ENCODE peak calls at places on chromosome 13, in ten cellular contexts. One of them, this sample, is unnamed.
A peak's percentile ranks its signal among the peaks of the same experiment; 100 is the strongest.

GRCh38 chr13:49517461-49517860 is 21.7 kb downstream of the PHF11 start:
- DNase-seq in GM23248: no peak
- DNase-seq in RPMI8226: no peak
- DNase-seq in NCI-H1694: no peak
- DNase-seq in fibroblast of the conjunctiva: no peak
- DNase-seq in NCI-H2171 treated with DMSO at 0.1 percent for 48 hours: no peak
- DNase-seq in NCI-H446: no peak
- DNase-seq in activated naive CD8-positive, alpha-beta T cell treated with anti-CD3 and anti-CD28 coated beads, Interleukin-2, amount 50 U/mL, for 24 hours: no peak
- DNase-seq in RWPE1: no peak
- DNase-seq in tibial artery: no peak
- DNase-seq in this sample: peak; percentile 19

GRCh38 chr13:28258401-28258800 is 120.1 kb downstream of the PAN3 start:
- DNase-seq in activated naive CD8-positive, alpha-beta T cell treated with anti-CD3 and anti-CD28 coated beads, Interleukin-2, amount 50 U/mL, for 24 hours: no peak
- DNase-seq in RPMI8226: no peak
- DNase-seq in tibial artery: no peak
- DNase-seq in NCI-H446: no peak
- DNase-seq in RWPE1: no peak
- DNase-seq in GM23248: no peak
- DNase-seq in fibroblast of the conjunctiva: no peak
- DNase-seq in NCI-H1694: no peak
- DNase-seq in NCI-H2171 treated with DMSO at 0.1 percent for 48 hours: no peak
- DNase-seq in this sample: no peak

GRCh38 chr13:38656699-38657098 is 30.2 kb upstream of the FREM2 start:
- DNase-seq in NCI-H2171 treated with DMSO at 0.1 percent for 48 hours: no peak
- DNase-seq in RWPE1: no peak
- DNase-seq in tibial artery: no peak
- DNase-seq in RPMI8226: no peak
- DNase-seq in activated naive CD8-positive, alpha-beta T cell treated with anti-CD3 and anti-CD28 coated beads, Interleukin-2, amount 50 U/mL, for 24 hours: no peak
- DNase-seq in fibroblast of the conjunctiva: no peak
- DNase-seq in GM23248: no peak
- DNase-seq in NCI-H1694: no peak
- DNase-seq in NCI-H446: no peak
- DNase-seq in this sample: peak; percentile 20

GRCh38 chr13:45934283-45934682 is 82.7 kb upstream of the SIAH3 start:
- DNase-seq in NCI-H2171 treated with DMSO at 0.1 percent for 48 hours: no peak
- DNase-seq in RPMI8226: no peak
- DNase-seq in tibial artery: no peak
- DNase-seq in NCI-H446: no peak
- DNase-seq in activated naive CD8-positive, alpha-beta T cell treated with anti-CD3 and anti-CD28 coated beads, Interleukin-2, amount 50 U/mL, for 24 hours: no peak
- DNase-seq in NCI-H1694: no peak
- DNase-seq in GM23248: no peak
- DNase-seq in fibroblast of the conjunctiva: no peak
- DNase-seq in RWPE1: no peak
- DNase-seq in this sample: no peak

GRCh38 chr13:24618219-24618955 is 61.8 kb upstream of the ATP12A start:
- DNase-seq in GM23248: no peak
- DNase-seq in tibial artery: no peak
- DNase-seq in NCI-H1694: no peak
- DNase-seq in NCI-H446: no peak
- DNase-seq in RWPE1: no peak
- DNase-seq in fibroblast of the conjunctiva: no peak
- DNase-seq in NCI-H2171 treated with DMSO at 0.1 percent for 48 hours: no peak
- DNase-seq in RPMI8226: no peak
- DNase-seq in activated naive CD8-positive, alpha-beta T cell treated with anti-CD3 and anti-CD28 coated beads, Interleukin-2, amount 50 U/mL, for 24 hours: peak; percentile 72
- DNase-seq in this sample: no peak

GRCh38 chr13:28754698-28755545 is 36.2 kb upstream of the SLC46A3 start:
- DNase-seq in activated naive CD8-positive, alpha-beta T cell treated with anti-CD3 and anti-CD28 coated beads, Interleukin-2, amount 50 U/mL, for 24 hours: no peak
- DNase-seq in GM23248: peak; percentile 26
- DNase-seq in NCI-H1694: no peak
- DNase-seq in RPMI8226: peak; percentile 29
- DNase-seq in NCI-H446: no peak
- DNase-seq in fibroblast of the conjunctiva: no peak
- DNase-seq in tibial artery: no peak
- DNase-seq in NCI-H2171 treated with DMSO at 0.1 percent for 48 hours: no peak
- DNase-seq in RWPE1: no peak
- DNase-seq in this sample: no peak

GRCh38 chr13:32537580-32538233 is 888 bp downstream of the N4BP2L2 start:
- DNase-seq in RPMI8226: no peak
- DNase-seq in NCI-H2171 treated with DMSO at 0.1 percent for 48 hours: no peak
- DNase-seq in activated naive CD8-positive, alpha-beta T cell treated with anti-CD3 and anti-CD28 coated beads, Interleukin-2, amount 50 U/mL, for 24 hours: peak; percentile 60
- DNase-seq in GM23248: peak; percentile 32
- DNase-seq in RWPE1: no peak
- DNase-seq in fibroblast of the conjunctiva: no peak
- DNase-seq in tibial artery: peak; percentile 73
- DNase-seq in NCI-H446: no peak
- DNase-seq in NCI-H1694: no peak
- DNase-seq in this sample: no peak

GRCh38 chr13:59178344-59178743 is 985.4 kb downstream of the DIAPH3 start:
- DNase-seq in fibroblast of the conjunctiva: no peak
- DNase-seq in tibial artery: no peak
- DNase-seq in GM23248: no peak
- DNase-seq in NCI-H2171 treated with DMSO at 0.1 percent for 48 hours: no peak
- DNase-seq in RWPE1: no peak
- DNase-seq in RPMI8226: no peak
- DNase-seq in NCI-H1694: no peak
- DNase-seq in NCI-H446: no peak
- DNase-seq in activated naive CD8-positive, alpha-beta T cell treated with anti-CD3 and anti-CD28 coated beads, Interleukin-2, amount 50 U/mL, for 24 hours: no peak
- DNase-seq in this sample: peak; percentile 31

GRCh38 chr13:29917573-29918091 is 67.2 kb upstream of the UBL3 start:
- DNase-seq in activated naive CD8-positive, alpha-beta T cell treated with anti-CD3 and anti-CD28 coated beads, Interleukin-2, amount 50 U/mL, for 24 hours: no peak
- DNase-seq in GM23248: peak; percentile 46
- DNase-seq in NCI-H2171 treated with DMSO at 0.1 percent for 48 hours: no peak
- DNase-seq in RWPE1: no peak
- DNase-seq in fibroblast of the conjunctiva: no peak
- DNase-seq in NCI-H1694: no peak
- DNase-seq in RPMI8226: no peak
- DNase-seq in NCI-H446: no peak
- DNase-seq in tibial artery: no peak
- DNase-seq in this sample: no peak

GRCh38 chr13:66558511-66558910 is 671.6 kb downstream of the PCDH9 start:
- DNase-seq in NCI-H446: no peak
- DNase-seq in NCI-H1694: no peak
- DNase-seq in tibial artery: no peak
- DNase-seq in RWPE1: no peak
- DNase-seq in NCI-H2171 treated with DMSO at 0.1 percent for 48 hours: no peak
- DNase-seq in activated naive CD8-positive, alpha-beta T cell treated with anti-CD3 and anti-CD28 coated beads, Interleukin-2, amount 50 U/mL, for 24 hours: no peak
- DNase-seq in GM23248: no peak
- DNase-seq in fibroblast of the conjunctiva: no peak
- DNase-seq in RPMI8226: peak; percentile 50
- DNase-seq in this sample: peak; percentile 26

GRCh38 chr13:112761701-112762689 is 72.2 kb downstream of the ATP11A start:
- DNase-seq in NCI-H1694: no peak
- DNase-seq in NCI-H446: no peak
- DNase-seq in RWPE1: no peak
- DNase-seq in fibroblast of the conjunctiva: no peak
- DNase-seq in activated naive CD8-positive, alpha-beta T cell treated with anti-CD3 and anti-CD28 coated beads, Interleukin-2, amount 50 U/mL, for 24 hours: no peak
- DNase-seq in NCI-H2171 treated with DMSO at 0.1 percent for 48 hours: no peak
- DNase-seq in tibial artery: no peak
- DNase-seq in RPMI8226: no peak
- DNase-seq in GM23248: no peak
- DNase-seq in this sample: peak; percentile 62

GRCh38 chr13:43776680-43777079 is 10.1 kb downstream of the ENOX1 start:
- DNase-seq in fibroblast of the conjunctiva: no peak
- DNase-seq in NCI-H446: no peak
- DNase-seq in GM23248: no peak
- DNase-seq in tibial artery: no peak
- DNase-seq in RWPE1: no peak
- DNase-seq in activated naive CD8-positive, alpha-beta T cell treated with anti-CD3 and anti-CD28 coated beads, Interleukin-2, amount 50 U/mL, for 24 hours: no peak
- DNase-seq in NCI-H1694: no peak
- DNase-seq in NCI-H2171 treated with DMSO at 0.1 percent for 48 hours: peak; percentile 70
- DNase-seq in RPMI8226: no peak
- DNase-seq in this sample: peak; percentile 58

This sample was measured in NCI-H69.